ENCODE peak calls at places on chromosomes 4 and X, in ten cellular contexts. A is activated CD4-positive, alpha-beta T cell treated with anti-CD3 and anti-CD28 coated beads for 48 hours; M is ureter; O is H4; D is bronchial epithelial cell; S is Daoy; P is NCI-H1105; I is amygdala; R is SHP77; G is IMR-90. Y is an unnamed sample.
A peak's percentile ranks its signal among the peaks of the same experiment; 100 is the strongest.

GRCh38 chr4:24477919-24478318 is 106.4 kb downstream of the DHX15 start:
- DNase-seq in G (peak; percentile 89), D (no peak), I (no peak), M (no peak), S (peak; percentile 83), O (peak; percentile 56), A (no peak), P (no peak), R (no peak), Y (peak; percentile 34)

GRCh38 chr4:41185614-41186609 is 28.4 kb downstream of the APBB2 start:
- DNase-seq in G (peak; percentile 53), M (no peak), P (no peak), I (no peak), O (no peak), S (no peak), R (no peak), A (no peak), D (peak; percentile 85), Y (no peak)

GRCh38 chr4:46270986-46271596 is 118.8 kb downstream of the GABRA2 start:
- DNase-seq in D (peak; percentile 8), M (no peak), S (no peak), O (peak; percentile 51), A (no peak), P (peak; percentile 1), G (peak; percentile 4), R (peak; percentile 0), I (no peak), Y (no peak)

GRCh38 chr4:114785570-114785969 is 187.0 kb downstream of the UGT8 start:
- DNase-seq in I (no peak), D (no peak), A (no peak), G (no peak), P (no peak), M (no peak), O (no peak), R (no peak), S (no peak), Y (no peak)

GRCh38 chrX:151966236-151966635 is 8.2 kb downstream of the GABRE start:
- DNase-seq in R (no peak), D (no peak), I (no peak), S (no peak), M (no peak), A (no peak), G (no peak), O (no peak), P (no peak), Y (no peak)

GRCh38 chr4:169058312-169058711 is 48.3 kb upstream of the CBR4 start:
- DNase-seq in P (no peak), I (no peak), M (no peak), A (no peak), O (no peak), D (no peak), G (no peak), S (no peak), R (no peak), Y (no peak)

GRCh38 chrX:123425904-123426303 is 241.8 kb downstream of the GRIA3 start:
- DNase-seq in P (no peak), M (no peak), O (peak; percentile 53), A (no peak), R (no peak), D (peak; percentile 38), I (no peak), G (no peak), S (no peak), Y (peak; percentile 76)

GRCh38 chr4:167918077-167918476 is 174.3 kb upstream of the ANXA10 start:
- DNase-seq in S (no peak), I (no peak), D (no peak), G (no peak), A (no peak), M (no peak), R (no peak), P (no peak), O (no peak), Y (no peak)

GRCh38 chr4:138090145-138090917 is 151.8 kb downstream of the SLC7A11 start:
- DNase-seq in S (peak; percentile 42), M (peak; percentile 66), D (peak; percentile 74), G (peak; percentile 83), P (peak; percentile 44), R (peak; percentile 39), I (peak; percentile 7), A (peak; percentile 35), O (peak; percentile 74), Y (peak; percentile 43)

GRCh38 chr4:48429709-48430474 is 53.3 kb upstream of the SLC10A4 start:
- DNase-seq in G (no peak), S (no peak), I (no peak), O (no peak), R (no peak), P (no peak), A (no peak), M (no peak), D (no peak), Y (no peak)

GRCh38 chrX:103730746-103731508 is 20.2 kb downstream of the TMEM31 start:
- DNase-seq in G (peak; percentile 86), I (no peak), D (peak; percentile 90), M (no peak), P (no peak), S (peak; percentile 56), R (no peak), A (no peak), O (peak; percentile 29), Y (peak; percentile 48)

GRCh38 chrX:10233696-10234095 is 76.9 kb downstream of the CLCN4 start:
- DNase-seq in I (no peak), G (peak; percentile 39), M (no peak), O (no peak), A (no peak), S (no peak), R (no peak), D (no peak), P (no peak), Y (no peak)

GRCh38 chrX:56764975-56765791 is 36.1 kb downstream of the NBDY start:
- DNase-seq in S (no peak), R (no peak), D (no peak), M (peak; percentile 39), P (no peak), I (no peak), G (no peak), A (peak; percentile 18), O (no peak), Y (no peak)

GRCh38 chr4:3040447-3041191 is 33.7 kb downstream of the HTT-AS start:
- DNase-seq in O (no peak), G (no peak), S (no peak), R (no peak), M (no peak), A (no peak), D (no peak), P (no peak), I (no peak), Y (no peak)

GRCh38 chrX:23742693-23743622 is at the start of gene ACOT9:
- DNase-seq in O (peak; percentile 95), M (peak; percentile 89), R (peak; percentile 82), S (peak; percentile 93), P (peak; percentile 0), A (peak; percentile 79), I (peak; percentile 53), D (peak; percentile 87), G (peak; percentile 95), Y (peak; percentile 98)

GRCh38 chr4:6595897-6596537 is 21.0 kb downstream of the MAN2B2 start:
- DNase-seq in M (no peak), P (no peak), A (peak; percentile 14), O (no peak), S (peak; percentile 25), R (no peak), G (no peak), D (peak; percentile 20), I (no peak), Y (no peak)

GRCh38 chr4:98744372-98745150 is 86.2 kb upstream of the TSPAN5 start:
- DNase-seq in A (no peak), D (peak; percentile 26), P (no peak), O (no peak), S (no peak), R (no peak), I (no peak), G (no peak), M (no peak), Y (no peak)

GRCh38 chr4:181465826-181466225 is 777.4 kb upstream of the TENM3 start:
- DNase-seq in R (no peak), O (no peak), A (no peak), G (no peak), M (no peak), D (no peak), S (no peak), I (no peak), P (no peak), Y (no peak)

GRCh38 chrX:77076896-77077295 is 370.3 kb upstream of the FGF16 start:
- DNase-seq in P (no peak), S (no peak), M (no peak), O (no peak), I (no peak), A (no peak), R (no peak), D (no peak), G (no peak), Y (no peak)

GRCh38 chr4:5206391-5206790 is 155.1 kb downstream of the STK32B start:
- DNase-seq in G (peak; percentile 93), R (no peak), P (no peak), D (no peak), A (no peak), I (peak; percentile 44), O (peak; percentile 89), M (no peak), S (peak; percentile 96), Y (peak; percentile 82)

GRCh38 chrX:9595131-9595530 is 130.3 kb downstream of the TBL1X start:
- DNase-seq in O (peak; percentile 49), D (no peak), G (peak; percentile 67), I (no peak), S (peak; percentile 26), M (no peak), P (no peak), A (no peak), R (no peak), Y (peak; percentile 64)

GRCh38 chrX:136694491-136695087 is 46.6 kb downstream of the CD40LG start:
- DNase-seq in P (peak; percentile 23), A (no peak), D (peak; percentile 30), R (peak; percentile 2), I (no peak), S (peak; percentile 26), O (peak; percentile 37), M (no peak), G (peak; percentile 58), Y (no peak)

GRCh38 chr4:15153662-15154061 is 151.4 kb downstream of the CPEB2 start:
- DNase-seq in R (no peak), G (peak; percentile 9), P (no peak), M (no peak), I (no peak), D (no peak), S (peak; percentile 35), A (no peak), O (no peak), Y (no peak)

Y was measured in MG63.